ENCODE peak calls at places on chromosomes 5 and 9, in six cellular contexts. C is heart left ventricle, Y is prostate gland, N is A549, R is K562, U is GM12891. D is an unnamed sample.

GRCh38 chr9:122382901-122383850 is 12.4 kb downstream of the PTGS1 start:
- DNase-seq in R (no peak), C (no peak), Y (no peak), N (no peak), U (no peak), D (no peak)

GRCh38 chr9:72954431-72955420 is 1.9 kb upstream of the ALDH1A1 start:
- DNase-seq in U (no peak), R (no peak), C (no peak), N (peak), Y (no peak), D (no peak)

GRCh38 chr9:88660611-88661010 is 125.6 kb downstream of the NXNL2 start:
- DNase-seq in Y (no peak), C (no peak), N (peak), U (no peak), R (no peak), D (peak)

GRCh38 chr9:94156549-94157407 is 72.5 kb downstream of the PTPDC1 start:
- DNase-seq in R (peak), U (no peak), Y (peak), C (peak), N (peak), D (no peak)

GRCh38 chr5:6713274-6714181 is at the start of gene TENT4A:
- DNase-seq in U (no peak), R (peak), C (peak), N (peak), Y (no peak), D (no peak)

GRCh38 chr9:14321517-14322125 is 7.7 kb upstream of the NFIB start:
- DNase-seq in C (no peak), R (no peak), Y (no peak), N (no peak), U (no peak), D (no peak)

GRCh38 chr9:97710356-97711222 is 13.4 kb upstream of the XPA start:
- DNase-seq in Y (peak), N (peak), C (no peak), U (peak), R (peak), D (peak)

GRCh38 chr5:170059221-170059620 is 46.5 kb upstream of the FOXI1 start:
- DNase-seq in U (no peak), Y (no peak), R (no peak), N (no peak), C (no peak), D (no peak)

GRCh38 chr9:98429613-98430012 is 174.2 kb upstream of the TBC1D2 start:
- DNase-seq in Y (no peak), U (no peak), N (no peak), C (no peak), R (peak), D (no peak)

GRCh38 chr5:95081500-95082355 is 203.2 kb downstream of the MCTP1 start:
- DNase-seq in C (peak), R (no peak), U (no peak), Y (peak), N (peak), D (peak)

GRCh38 chr5:56760723-56761122 is 54.6 kb upstream of the MAP3K1 start:
- DNase-seq in Y (no peak), N (no peak), C (no peak), R (no peak), U (no peak), D (no peak)

GRCh38 chr5:169225830-169226356 is 75.0 kb downstream of the SLIT3 start:
- DNase-seq in U (no peak), Y (no peak), C (no peak), N (no peak), R (no peak), D (no peak)

GRCh38 chr5:33936381-33937016 is at the start of gene RXFP3:
- DNase-seq in Y (no peak), C (peak), U (no peak), N (no peak), R (no peak), D (no peak)

GRCh38 chr5:159318448-159318847 is 11.8 kb downstream of the IL12B start:
- DNase-seq in C (no peak), Y (no peak), U (no peak), N (no peak), R (no peak), D (no peak)

GRCh38 chr5:124651663-124652513 is 94.6 kb downstream of the ZNF608 start:
- DNase-seq in N (peak), C (peak), Y (peak), R (peak), U (peak), D (peak)
- TF ChIP-seq POLR2A in N (peak), C (no peak), Y (peak), R (peak), U (no peak), D (peak)

GRCh38 chr5:14871573-14872069 is at the start of gene ANKH:
- DNase-seq in R (peak), U (peak), N (peak), C (peak), Y (peak), D (peak)
- TF ChIP-seq POLR2A in R (no peak), U (no peak), N (peak), C (no peak), Y (peak), D (peak)

DNA sequence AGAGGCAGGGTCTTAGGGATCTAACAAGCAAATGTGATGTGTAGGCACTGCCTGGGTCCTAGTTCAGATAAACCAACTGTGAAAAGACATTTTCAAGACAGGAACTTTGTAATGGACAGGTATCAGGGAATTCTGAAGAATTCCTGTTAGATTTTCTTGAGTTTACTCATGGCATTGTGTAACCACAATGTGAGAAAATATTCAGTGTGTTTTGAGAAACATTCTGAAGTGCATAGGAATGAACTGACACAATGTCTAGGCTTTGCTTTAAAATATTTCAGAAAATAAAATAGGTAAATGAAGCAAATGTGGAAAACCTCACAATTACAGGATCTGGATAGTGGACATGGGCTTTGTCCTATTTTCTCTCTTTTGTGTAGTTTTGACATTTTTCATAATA is 15.2 kb upstream of the AFAP1L1 start:
- DNase-seq in Y (no peak), U (no peak), R (no peak), C (no peak), N (no peak), D (no peak)
- TF ChIP-seq POLR2A in Y (no peak), U (no peak), R (no peak), C (no peak), N (no peak), D (no peak)

DNA sequence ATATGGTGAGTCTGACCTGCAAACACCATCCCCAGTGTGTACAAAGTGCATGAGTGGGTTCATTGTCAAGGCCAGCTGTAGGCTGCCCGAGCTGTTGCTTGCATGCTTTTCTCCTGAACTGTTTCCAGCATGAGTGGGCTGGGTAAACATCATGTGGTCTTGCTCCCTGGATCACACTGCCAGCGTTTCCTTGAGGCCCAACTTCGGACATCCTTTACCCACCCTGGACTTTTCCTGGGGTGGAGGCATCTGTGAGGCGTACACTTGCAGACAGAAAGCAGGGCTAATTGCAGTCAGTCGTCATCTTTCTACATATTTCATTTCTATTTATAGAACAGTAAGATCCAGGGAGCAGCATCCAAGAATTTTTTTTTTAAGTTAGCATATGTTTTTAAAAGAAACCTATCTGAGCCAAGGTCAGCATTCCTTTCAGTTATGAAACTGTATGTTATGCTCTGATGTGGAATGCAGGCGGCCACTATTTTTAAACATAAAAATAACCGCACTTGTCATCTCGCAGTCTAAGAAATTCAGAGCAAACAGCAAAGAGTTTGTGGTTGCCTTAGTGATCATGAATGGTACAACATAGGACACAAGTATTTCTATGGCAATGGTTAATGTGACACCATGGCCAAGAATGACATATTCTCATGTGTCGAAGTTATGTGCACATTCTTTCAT is 106.5 kb upstream of the DMRT1 start:
- DNase-seq in R (no peak), C (no peak), U (no peak), N (peak), Y (no peak), D (no peak)
- TF ChIP-seq POLR2A in R (no peak), C (no peak), U (no peak), N (no peak), Y (no peak), D (no peak)